ENCODE peak calls at places on chromosomes 1 and 21, in five cellular contexts. I is astrocyte of the spinal cord, T is astrocyte of the cerebellum, U is breast epithelium, Z is Right ventricle myocardium superior. B is an unnamed sample.

GRCh38 chr1:2088434-2088833 is 38.2 kb downstream of the PRKCZ start:
- DNase-seq in I (peak), T (no peak), U (no peak), Z (no peak), B (no peak)

GRCh38 chr1:101238041-101238515 is 1.3 kb downstream of the S1PR1 start:
- DNase-seq in I (no peak), T (no peak), U (no peak), Z (peak), B (no peak)

GRCh38 chr1:203190949-203191348 is 4.4 kb upstream of the CHI3L1 start:
- DNase-seq in I (no peak), T (no peak), U (no peak), Z (no peak), B (no peak)

GRCh38 chr1:189775343-189775742 is 702.3 kb downstream of the BRINP3 start:
- DNase-seq in I (peak), T (peak), U (no peak), Z (no peak), B (no peak)

GRCh38 chr1:43021547-43022474 is 63.1 kb upstream of the SLC2A1 start:
- DNase-seq in I (no peak), T (no peak), U (peak), Z (no peak), B (no peak)

GRCh38 chr1:109643385-109644230 is 12.3 kb upstream of the GSTM4 start:
- DNase-seq in I (peak), T (no peak), U (peak), Z (peak), B (peak)

GRCh38 chr1:155909894-155910293 is 1.3 kb downstream of the RIT1 start:
- DNase-seq in I (peak), T (no peak), U (peak), Z (no peak), B (no peak)

GRCh38 chr1:193569096-193569495 is 382.7 kb upstream of the B3GALT2 start:
- DNase-seq in I (no peak), T (no peak), U (no peak), Z (no peak), B (no peak)

GRCh38 chr1:180213401-180214177 is 16.5 kb upstream of the LHX4 start:
- DNase-seq in I (no peak), T (no peak), U (no peak), Z (no peak), B (no peak)

GRCh38 chr1:198056255-198056654 is 100.5 kb upstream of the NEK7 start:
- DNase-seq in I (no peak), T (no peak), U (no peak), Z (no peak), B (no peak)

GRCh38 chr1:156291226-156292061 is 4.0 kb downstream of the GLMP start:
- DNase-seq in I (peak), T (peak), U (peak), Z (peak), B (peak)

GRCh38 chr21:37273440-37273839 is 6.3 kb upstream of the VPS26C start:
- DNase-seq in I (no peak), T (no peak), U (no peak), Z (no peak), B (no peak)

GRCh38 chr1:55064071-55064581 is 24.8 kb downstream of the PCSK9 start:
- DNase-seq in I (no peak), T (no peak), U (no peak), Z (no peak), B (peak)

GRCh38 chr1:67489643-67490042 is 59.4 kb upstream of the SERBP1 start:
- DNase-seq in I (peak), T (no peak), U (no peak), Z (no peak), B (no peak)

GRCh38 chr1:204293605-204294365 is 65.9 kb downstream of the PLEKHA6 start:
- DNase-seq in I (no peak), T (no peak), U (no peak), Z (peak), B (no peak)

B was measured in T1000.